ENCODE peak calls at places on chromosomes 13 and 19, in seven cellular contexts. O is foreskin fibroblast, G is nephron progenitor cell, W is mucosa of descending colon, V is tibial nerve, U is adrenal gland, Q is neural crest cell. J is an unnamed sample.

GRCh38 chr19:2488942-2489731 is 13.2 kb downstream of the GADD45B start:
- DNase-seq in V (no peak), U (peak; percentile 60), Q (no peak), O (no peak), W (peak; percentile 79), G (peak; percentile 70), J (peak; percentile 64)

GRCh38 chr19:12834976-12835757 is 788 bp upstream of the RTBDN start:
- DNase-seq in U (peak; percentile 52), V (no peak), Q (peak; percentile 29), G (peak; percentile 59), O (no peak), W (no peak), J (no peak)

GRCh38 chr19:16571283-16571682 is 932 bp downstream of the SLC35E1 start:
- DNase-seq in O (no peak), G (no peak), W (no peak), Q (no peak), V (no peak), U (peak; percentile 44), J (no peak)

GRCh38 chr19:35151273-35152065 is 3.1 kb upstream of the FXYD5 start:
- DNase-seq in U (no peak), Q (no peak), O (no peak), W (no peak), G (no peak), V (no peak), J (no peak)

GRCh38 chr19:6276447-6276846 is 3.3 kb downstream of the MLLT1 start:
- DNase-seq in V (peak; percentile 59), O (peak; percentile 88), Q (no peak), G (no peak), U (peak; percentile 57), W (peak; percentile 70), J (peak; percentile 38)

GRCh38 chr13:111873676-111874178 is 193.2 kb upstream of the SOX1 start:
- DNase-seq in W (no peak), U (no peak), V (no peak), Q (no peak), G (no peak), O (no peak), J (no peak)

GRCh38 chr13:24699541-24699940 is 19.3 kb downstream of the ATP12A start:
- DNase-seq in V (no peak), U (no peak), O (no peak), W (no peak), Q (no peak), G (no peak), J (no peak)

GRCh38 chr13:94967183-94968039 is 255.1 kb upstream of the SOX21 start:
- DNase-seq in O (no peak), V (no peak), G (peak; percentile 72), W (no peak), U (no peak), Q (peak; percentile 43), J (peak; percentile 9)

GRCh38 chr13:45674908-45675307 is 27.2 kb upstream of the CBY2 start:
- DNase-seq in Q (no peak), W (no peak), V (no peak), U (no peak), G (no peak), O (peak; percentile 43), J (peak; percentile 92)

GRCh38 chr13:51919531-51919930 is 57.8 kb downstream of the CCDC70 start:
- DNase-seq in O (no peak), W (no peak), G (no peak), Q (no peak), U (no peak), V (no peak), J (no peak)

GRCh38 chr19:17158584-17158983 is 56.6 kb upstream of the USE1 start:
- DNase-seq in Q (no peak), V (no peak), G (no peak), O (no peak), U (no peak), W (no peak), J (no peak)

GRCh38 chr13:79445968-79446645 is 34.8 kb upstream of the NDFIP2 start:
- DNase-seq in Q (no peak), O (no peak), U (no peak), G (no peak), V (no peak), W (no peak), J (no peak)

GRCh38 chr19:4352701-4353121 is 9.3 kb downstream of the MPND start:
- DNase-seq in Q (peak; percentile 72), U (peak; percentile 68), W (no peak), V (no peak), G (peak; percentile 83), O (no peak), J (peak; percentile 72)

GRCh38 chr19:37537391-37537947 is 30.7 kb downstream of the ZNF793 start:
- DNase-seq in G (no peak), W (no peak), O (no peak), U (no peak), Q (no peak), V (no peak), J (no peak)

GRCh38 chr19:45640849-45641273 is 1.7 kb upstream of the EML2 start:
- DNase-seq in Q (no peak), U (peak; percentile 59), O (no peak), G (peak; percentile 56), W (peak; percentile 70), V (no peak), J (peak; percentile 79)

GRCh38 chr13:54637377-54637776 is 1608.8 kb downstream of the OLFM4 start:
- DNase-seq in O (no peak), Q (no peak), G (no peak), U (no peak), W (no peak), V (no peak), J (peak; percentile 75)

GRCh38 chr19:28862238-28862637 is 350.7 kb downstream of the UQCRFS1 start:
- DNase-seq in G (no peak), U (no peak), Q (no peak), W (no peak), O (no peak), V (no peak), J (no peak)

GRCh38 chr13:61500176-61500575 is 84.5 kb upstream of the PCDH20 start:
- DNase-seq in U (no peak), W (no peak), Q (no peak), O (no peak), G (no peak), V (no peak), J (no peak)

GRCh38 chr13:20381401-20381800 is 144.3 kb downstream of the CRYL1 start:
- DNase-seq in U (no peak), G (no peak), W (no peak), Q (no peak), O (no peak), V (no peak), J (no peak)

DNA sequence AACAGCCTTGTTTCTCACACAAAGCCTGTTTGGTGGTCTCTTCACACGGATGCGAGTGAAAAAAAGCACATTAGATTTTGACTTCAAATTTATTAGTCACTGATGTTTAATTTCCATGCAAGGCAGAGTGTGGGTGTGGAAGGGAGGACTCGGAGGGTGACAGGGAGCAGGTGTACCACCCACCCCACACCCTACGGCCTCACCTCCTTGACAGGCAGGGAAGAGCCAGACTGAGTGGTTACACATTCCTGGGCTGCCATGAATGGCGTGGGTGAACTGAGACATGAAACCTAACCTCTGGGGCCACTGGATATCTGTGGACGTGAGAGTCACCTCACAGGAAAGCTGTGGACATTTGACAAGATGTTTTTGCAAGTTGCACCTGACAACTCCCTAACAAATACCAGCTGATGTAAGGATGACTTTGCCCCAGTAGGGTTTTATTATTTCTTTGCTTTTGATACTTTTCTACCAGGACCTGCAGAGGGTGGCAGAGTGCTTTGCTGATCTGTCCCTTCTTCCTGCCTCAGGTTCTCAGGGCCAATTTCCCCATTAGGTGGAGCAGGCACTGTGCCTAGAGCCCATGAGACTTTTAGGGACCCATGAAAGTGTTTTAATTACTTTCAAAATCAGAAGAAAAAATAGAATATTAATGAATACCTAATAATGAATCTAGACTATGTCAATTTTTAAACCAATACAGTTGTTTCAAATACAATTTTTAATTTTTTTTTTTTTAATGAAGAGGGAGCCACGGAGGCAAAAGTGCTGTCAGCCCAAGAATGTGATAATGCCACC is 58.2 kb upstream of the CYSLTR2 start:
- DNase-seq in Q (no peak), V (no peak), U (peak; percentile 83), W (no peak), O (peak; percentile 55), G (no peak), J (peak; percentile 70)
- TF ChIP-seq CTCF in Q (peak; percentile 73), V (peak; percentile 67), U (peak; percentile 51), W (peak; percentile 40), O (peak; percentile 50), G (peak; percentile 18), J (peak; percentile 66)

DNA sequence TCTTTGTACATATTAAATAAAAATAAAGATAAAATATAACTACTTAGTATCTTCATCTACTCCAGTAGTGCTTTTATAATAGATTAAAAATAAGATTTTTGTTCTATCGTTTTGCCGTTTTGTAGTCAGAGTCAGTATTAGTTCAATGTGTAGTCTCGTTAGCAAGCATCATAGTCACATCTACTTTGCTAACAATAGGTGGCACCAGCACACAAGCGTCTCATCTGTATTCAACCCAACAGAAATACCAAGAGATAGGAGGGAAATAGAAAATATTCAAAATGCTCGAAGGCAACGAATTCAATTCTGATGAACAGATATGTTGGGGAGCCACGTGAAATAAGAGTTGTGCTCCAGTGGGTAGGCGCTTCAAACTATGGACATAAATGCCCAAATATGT is 21.4 kb upstream of the MICU2 start:
- DNase-seq in W (no peak), O (no peak), G (no peak), U (peak; percentile 47), V (no peak), Q (no peak), J (peak; percentile 65)
- TF ChIP-seq CTCF in W (peak; percentile 17), O (peak; percentile 42), G (no peak), U (no peak), V (no peak), Q (peak; percentile 58), J (no peak)

GRCh38 chr13:27355894-27356293 is 68.5 kb upstream of the GTF3A start:
- DNase-seq in V (no peak), W (no peak), O (no peak), U (no peak), G (peak; percentile 26), Q (no peak), J (no peak)

GRCh38 chr13:27353166-27353583 is 71.2 kb upstream of the GTF3A start:
- DNase-seq in U (no peak), O (no peak), G (no peak), W (no peak), V (no peak), Q (no peak), J (no peak)

GRCh38 chr13:27353653-27354052 is 70.8 kb upstream of the GTF3A start:
- DNase-seq in O (no peak), V (no peak), U (no peak), Q (no peak), G (no peak), W (no peak), J (no peak)

GRCh38 chr13:27352698-27353097 is 71.7 kb upstream of the GTF3A start:
- DNase-seq in O (no peak), Q (no peak), W (no peak), G (no peak), U (no peak), V (no peak), J (no peak)

GRCh38 chr13:27354379-27354778 is 70.0 kb upstream of the GTF3A start:
- DNase-seq in Q (no peak), U (no peak), V (no peak), W (no peak), G (no peak), O (peak; percentile 16), J (no peak)
- TF ChIP-seq CTCF in Q (no peak), U (no peak), V (no peak), W (no peak), G (no peak), O (peak; percentile 9), J (no peak)

GRCh38 chr13:69324109-69324886 is 783.3 kb upstream of the ATXN8OS start:
- DNase-seq in V (no peak), W (no peak), O (no peak), U (no peak), Q (no peak), G (no peak), J (peak; percentile 36)
- TF ChIP-seq CTCF in V (no peak), W (no peak), O (no peak), U (no peak), Q (peak; percentile 76), G (peak; percentile 10), J (peak; percentile 57)

GRCh38 chr19:720691-721160 is 12.0 kb downstream of the PALM start:
- DNase-seq in Q (no peak), O (no peak), G (no peak), W (no peak), U (no peak), V (no peak), J (no peak)
- TF ChIP-seq CTCF in Q (no peak), O (no peak), G (no peak), W (no peak), U (no peak), V (no peak), J (no peak)

J was measured in MCF 10A.